ENCODE peak calls at places on chromosome 3, in five cellular contexts. A, H, M, N and R are unnamed samples.

GRCh38 chr3:47464603-47465002 is 11.1 kb downstream of the SCAP start:
- DNase-seq in A (no peak), H (no peak), N (no peak), M (peak; percentile 56), R (no peak)

GRCh38 chr3:60636846-60637245 is 614.4 kb downstream of the FHIT start:
- DNase-seq in M (no peak), A (no peak), H (no peak), N (no peak), R (no peak)

GRCh38 chr3:150202696-150203095 is 205.4 kb upstream of the TSC22D2 start:
- DNase-seq in H (no peak), N (no peak), M (peak; percentile 79), A (no peak), R (no peak)

GRCh38 chr3:8307545-8308110 is 194.0 kb upstream of the LMCD1 start:
- DNase-seq in H (no peak), A (no peak), N (no peak), M (peak; percentile 63), R (no peak)

GRCh38 chr3:28726840-28727239 is 378.2 kb upstream of the AZI2 start:
- DNase-seq in H (peak; percentile 41), M (peak; percentile 58), N (peak; percentile 14), A (no peak), R (peak; percentile 27)

GRCh38 chr3:23494967-23495366 is 291.8 kb downstream of the UBE2E2 start:
- DNase-seq in A (no peak), M (no peak), H (no peak), N (no peak), R (no peak)

GRCh38 chr3:133887951-133888703 is 7.6 kb downstream of the RAB6B start:
- DNase-seq in N (no peak), H (no peak), A (no peak), M (no peak), R (no peak)

GRCh38 chr3:99909714-99910508 is 92.2 kb downstream of the CMSS1 start:
- DNase-seq in N (no peak), M (no peak), A (no peak), H (no peak), R (no peak)

GRCh38 chr3:58383904-58384303 is 49.7 kb downstream of the PDHB start:
- DNase-seq in N (no peak), A (no peak), H (peak; percentile 29), M (peak; percentile 6), R (no peak)

DNA sequence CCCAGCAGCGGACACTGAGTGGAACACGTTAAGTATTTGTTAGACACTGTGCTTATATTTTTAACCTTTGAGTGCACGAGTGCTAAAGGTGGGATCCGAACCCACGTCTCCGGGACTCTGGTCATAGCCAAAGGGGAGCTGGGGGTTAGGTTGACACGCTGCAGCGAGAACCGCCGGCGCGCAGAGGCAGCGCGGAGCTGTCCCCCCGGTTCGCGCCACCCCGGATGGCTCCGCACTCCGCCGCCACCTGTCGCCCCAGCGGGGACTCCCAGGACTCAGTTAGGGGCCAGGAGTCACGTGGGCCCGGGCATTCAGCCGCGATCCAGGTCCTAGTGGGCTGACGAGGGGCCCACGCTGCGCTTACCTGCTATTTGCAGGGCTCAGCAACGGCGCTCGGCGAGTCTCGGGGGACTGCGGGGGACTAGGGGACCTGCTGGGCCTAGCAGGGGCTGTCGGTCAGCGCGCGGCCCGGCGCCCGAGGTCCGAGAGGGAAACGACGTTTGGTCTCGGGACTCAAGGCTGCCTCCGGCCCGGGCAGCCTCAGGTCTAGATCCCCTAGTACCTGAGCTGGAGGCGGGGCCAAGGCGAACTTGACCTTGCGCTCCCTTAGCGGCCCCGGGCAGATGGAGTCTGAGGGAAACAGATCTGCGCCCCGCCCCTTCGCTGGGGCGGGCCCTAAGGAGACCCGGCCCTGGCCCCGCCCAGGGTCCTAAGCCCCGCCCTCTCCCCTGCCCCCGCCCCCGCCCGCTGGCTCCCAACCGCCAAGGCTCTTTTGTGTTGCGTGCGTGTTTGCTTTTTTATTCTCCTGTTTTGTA is at the start of gene NMNAT3:
- DNase-seq in N (peak; percentile 69), H (peak; percentile 84), A (peak; percentile 22), M (peak; percentile 72), R (peak; percentile 73)
- H3K4me3 ChIP-seq in N (peak within 1 kb of the TSS; percentile 95), H (peak within 1 kb of the TSS; percentile 85), A (peak within 1 kb of the TSS; percentile 95), M (peak within 1 kb of the TSS; percentile 64), R (peak within 1 kb of the TSS; percentile 50)

DNA sequence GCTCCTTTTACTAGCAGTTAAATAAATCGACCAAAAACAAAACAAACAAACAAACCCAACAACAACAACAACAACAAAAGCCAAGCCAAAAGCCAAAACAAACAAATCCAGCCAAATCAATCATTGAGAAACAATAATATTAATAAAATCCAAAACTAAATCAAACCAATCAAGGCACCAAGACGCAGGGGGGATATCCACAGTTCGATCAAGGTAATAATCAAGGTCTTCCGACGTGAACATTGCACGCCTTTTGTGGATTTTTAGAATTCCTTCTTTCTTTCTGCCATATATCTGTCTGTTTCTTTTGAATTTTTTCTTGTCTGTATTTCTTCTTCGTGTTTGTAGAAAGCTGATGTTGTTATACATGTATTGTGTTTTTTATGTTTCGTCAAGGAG is 860 bp downstream of the ARPP21 start:
- DNase-seq in H (no peak), M (no peak), N (no peak), A (no peak), R (no peak)
- H3K27me3 ChIP-seq in H (no peaks in the 10 kb centered on the region), M (peaks cover 24% of the 10 kb centered on the region), N (no peaks in the 10 kb centered on the region), A (no peaks in the 10 kb centered on the region), R (peaks cover 26% of the 10 kb centered on the region)

GRCh38 chr3:57009367-57009766 is 51.1 kb upstream of the SPATA12 start:
- DNase-seq in A (no peak), N (no peak), H (no peak), M (no peak), R (no peak)
- H3K27ac ChIP-seq in A (no peak overlapping the region), N (no peak overlapping the region), H (no peak overlapping the region), M (no peak overlapping the region), R (no peak overlapping the region)

DNA sequence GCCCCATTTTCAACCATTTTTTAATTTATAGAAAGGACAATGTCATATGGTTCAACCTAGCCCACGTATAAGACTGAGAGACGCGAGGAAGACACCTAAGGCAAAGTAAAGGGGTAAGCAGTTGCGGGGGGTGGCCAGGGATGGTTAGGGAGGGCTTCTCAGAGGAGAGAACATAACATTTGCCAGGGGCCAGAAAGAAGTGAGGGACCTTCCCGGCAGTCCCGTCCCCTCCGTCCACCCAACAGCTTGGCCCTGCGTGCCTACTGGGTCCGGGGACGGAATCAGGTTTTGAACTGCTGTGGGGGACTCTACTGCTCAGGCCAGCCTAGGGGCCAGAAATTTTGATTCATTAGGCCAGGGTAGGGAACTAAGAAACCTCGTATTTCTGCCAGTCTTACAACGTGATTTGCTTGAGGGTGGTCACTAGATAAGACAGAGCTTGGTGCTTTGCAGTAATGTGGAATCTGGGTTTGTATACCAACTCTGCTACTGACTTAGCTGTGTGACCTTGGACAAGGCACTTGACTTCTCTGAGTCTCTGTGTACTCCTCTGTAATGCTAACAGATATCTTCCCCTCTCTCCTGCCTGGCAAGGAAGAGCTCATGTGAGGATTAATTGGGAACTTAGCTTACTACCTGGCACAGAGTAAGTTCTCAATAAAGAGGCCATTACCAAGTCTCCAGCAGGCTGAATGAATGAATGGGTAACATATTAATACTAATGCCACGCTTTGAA is 734 bp upstream of the SLC6A20 start:
- DNase-seq in N (no peak), A (no peak), H (no peak), M (no peak), R (no peak)
- H3K4me3 ChIP-seq in N (peak overlapping the region; percentile 53), A (peak overlapping the region; percentile 65), H (peak overlapping the region; percentile 74), M (peak overlapping the region; percentile 42), R (no peak overlapping the region)

GRCh38 chr3:50675179-50676030 is 678 bp downstream of the DOCK3 start:
- DNase-seq in N (peak; percentile 77), H (peak; percentile 33), A (no peak), M (no peak), R (no peak)
- H3K27me3 ChIP-seq in N (no peaks in the 10 kb centered on the region), H (peaks cover 11% of the 10 kb centered on the region), A (no peaks in the 10 kb centered on the region), M (peaks cover 29% of the 10 kb centered on the region), R (no peaks in the 10 kb centered on the region)

DNA sequence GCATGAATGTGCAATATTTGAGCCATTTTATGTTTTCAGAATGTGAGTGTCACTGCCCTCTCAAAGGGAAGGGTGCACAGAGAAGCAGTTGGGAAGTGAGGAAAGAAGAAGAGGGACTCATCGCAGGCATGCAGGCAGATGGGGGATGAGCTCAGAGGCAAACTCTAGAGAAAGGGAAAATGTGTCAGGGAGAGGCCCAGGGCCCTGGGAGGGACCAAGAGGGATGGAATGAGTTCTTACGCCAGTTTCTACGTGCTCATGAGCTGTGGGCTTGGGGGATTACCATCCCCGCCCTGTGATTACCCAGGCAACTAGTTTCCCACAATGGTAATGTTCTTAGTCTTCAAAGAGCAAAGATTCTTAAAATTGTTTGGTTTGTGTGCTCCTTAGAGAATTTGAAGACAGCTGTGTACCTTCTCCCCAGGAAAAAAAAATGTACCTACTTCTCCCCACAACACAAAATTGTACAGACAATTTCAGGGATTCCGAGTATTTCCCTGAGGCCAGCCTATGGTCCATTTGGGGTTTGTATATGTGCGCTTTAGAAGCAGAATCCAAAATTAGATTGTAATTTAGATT is 17.8 kb downstream of the GCSAM start:
- DNase-seq in M (no peak), H (no peak), A (no peak), N (no peak), R (no peak)
- H3K27ac ChIP-seq in M (no peak overlapping the region), H (no peak overlapping the region), A (no peak overlapping the region), N (no peak overlapping the region), R (no peak overlapping the region)

GRCh38 chr3:65361448-65361847 is 673.6 kb upstream of the ADAMTS9 start:
- DNase-seq in A (no peak), N (no peak), H (no peak), M (no peak), R (no peak)
- H3K4me3 ChIP-seq in A (no peak overlapping the region), N (no peak overlapping the region), H (no peak overlapping the region), M (no peak overlapping the region), R (no peak overlapping the region)